ENCODE peak calls at places on chromosomes 12 and 14, in six cellular contexts. B is GM13977, T is endodermal cell, U is K562, X is nephron progenitor cell, Y is Panc1. K is an unnamed sample.

GRCh38 chr14:100056431-100056830 is 8.8 kb upstream of the EVL start:
- DNase-seq in Y (no peak), B (no peak), U (no peak), T (no peak), X (no peak), K (no peak)

GRCh38 chr12:112606611-112607366 is 184.8 kb upstream of the RPH3A start:
- DNase-seq in Y (no peak), T (peak), U (peak), X (no peak), B (no peak), K (no peak)

GRCh38 chr14:53963491-53964227 is 7.0 kb upstream of the BMP4 start:
- DNase-seq in U (no peak), Y (no peak), T (peak), B (no peak), X (peak), K (no peak)

GRCh38 chr12:53750812-53751335 is 905 bp downstream of the CISTR start:
- DNase-seq in B (peak), Y (no peak), T (peak), U (no peak), X (peak), K (peak)

GRCh38 chr14:24887623-24888304 is 162.2 kb downstream of the STXBP6 start:
- DNase-seq in U (no peak), Y (no peak), T (no peak), X (no peak), B (no peak), K (no peak)

GRCh38 chr14:104136472-104137296 is 1.7 kb upstream of the KIF26A start:
- DNase-seq in B (no peak), Y (no peak), U (no peak), X (peak), T (peak), K (no peak)

GRCh38 chr12:128382946-128383739 is 116.2 kb downstream of the TMEM132C start:
- DNase-seq in B (no peak), Y (no peak), X (no peak), T (peak), U (no peak), K (no peak)

GRCh38 chr12:49108958-49109404 is 1.7 kb downstream of the LMBR1L start:
- DNase-seq in U (peak), T (no peak), X (no peak), Y (no peak), B (no peak), K (no peak)

GRCh38 chr14:68779761-68780323 is 13.0 kb downstream of the ZFP36L1 start:
- DNase-seq in Y (no peak), T (peak), X (no peak), B (no peak), U (peak), K (no peak)

GRCh38 chr14:96417254-96417653 is 25.3 kb downstream of the AK7 start:
- DNase-seq in Y (no peak), X (no peak), T (no peak), U (no peak), B (no peak), K (no peak)

GRCh38 chr12:58925111-58925732 is 4.9 kb upstream of the LRIG3 start:
- DNase-seq in T (peak), U (no peak), Y (no peak), X (no peak), B (no peak), K (no peak)

GRCh38 chr14:96602186-96602585 is 100.0 kb downstream of the PAPOLA start:
- DNase-seq in Y (no peak), B (no peak), X (no peak), T (no peak), U (no peak), K (no peak)

GRCh38 chr14:96616168-96616681 is 114.0 kb downstream of the PAPOLA start:
- DNase-seq in Y (no peak), U (no peak), B (no peak), X (no peak), T (peak), K (no peak)

GRCh38 chr12:10068634-10069033 is 30.2 kb downstream of the CLEC1A start:
- DNase-seq in B (no peak), T (no peak), Y (no peak), U (no peak), X (no peak), K (no peak)

GRCh38 chr14:99093532-99094517 is 178.2 kb downstream of the BCL11B start:
- DNase-seq in T (no peak), U (no peak), B (no peak), Y (no peak), X (no peak), K (no peak)

GRCh38 chr12:76241371-76241770 is 106.8 kb downstream of the BBS10 start:
- DNase-seq in Y (no peak), U (no peak), X (no peak), T (no peak), B (no peak), K (no peak)

GRCh38 chr14:33363687-33364086 is 425.0 kb downstream of the NPAS3 start:
- DNase-seq in T (no peak), Y (no peak), B (no peak), X (no peak), U (no peak), K (no peak)

GRCh38 chr12:2261708-2262107 is 208.9 kb downstream of the CACNA1C start:
- DNase-seq in X (no peak), T (no peak), U (no peak), B (no peak), Y (no peak), K (no peak)

GRCh38 chr14:82447586-82447985 is 913.9 kb upstream of the SEL1L start:
- DNase-seq in U (no peak), T (no peak), X (peak), Y (no peak), B (no peak), K (no peak)

GRCh38 chr12:46517579-46517962 is 145.0 kb upstream of the SLC38A2 start:
- DNase-seq in Y (no peak), U (no peak), T (no peak), X (no peak), B (no peak), K (no peak)
- TF ChIP-seq CTCF in Y (peak), U (no peak), T (peak), X (no peak), B (peak), K (no peak)

GRCh38 chr12:124827588-124828184 is 36.0 kb downstream of the SCARB1 start:
- DNase-seq in B (peak), U (no peak), X (no peak), T (no peak), Y (no peak), K (peak)

GRCh38 chr12:124829708-124830304 is 33.9 kb downstream of the SCARB1 start:
- DNase-seq in U (peak), Y (no peak), X (no peak), T (no peak), B (no peak), K (no peak)

GRCh38 chr12:124828264-124829007 is 35.2 kb downstream of the SCARB1 start:
- DNase-seq in B (no peak), U (no peak), Y (no peak), T (peak), X (no peak), K (no peak)

GRCh38 chr12:124830306-124830705 is 33.4 kb downstream of the SCARB1 start:
- DNase-seq in B (no peak), Y (no peak), U (no peak), T (no peak), X (no peak), K (no peak)

GRCh38 chr12:124829008-124829707 is 34.5 kb downstream of the SCARB1 start:
- DNase-seq in U (peak), B (no peak), X (no peak), T (no peak), Y (peak), K (no peak)
- TF ChIP-seq CTCF in U (no peak), B (no peak), X (no peak), T (no peak), Y (no peak), K (no peak)

GRCh38 chr12:92987362-92987761 is 58.3 kb upstream of the EEA1 start:
- DNase-seq in B (no peak), T (no peak), Y (peak), U (peak), X (peak), K (no peak)
- TF ChIP-seq CTCF in B (peak), T (peak), Y (peak), U (peak), X (peak), K (peak)

DNA sequence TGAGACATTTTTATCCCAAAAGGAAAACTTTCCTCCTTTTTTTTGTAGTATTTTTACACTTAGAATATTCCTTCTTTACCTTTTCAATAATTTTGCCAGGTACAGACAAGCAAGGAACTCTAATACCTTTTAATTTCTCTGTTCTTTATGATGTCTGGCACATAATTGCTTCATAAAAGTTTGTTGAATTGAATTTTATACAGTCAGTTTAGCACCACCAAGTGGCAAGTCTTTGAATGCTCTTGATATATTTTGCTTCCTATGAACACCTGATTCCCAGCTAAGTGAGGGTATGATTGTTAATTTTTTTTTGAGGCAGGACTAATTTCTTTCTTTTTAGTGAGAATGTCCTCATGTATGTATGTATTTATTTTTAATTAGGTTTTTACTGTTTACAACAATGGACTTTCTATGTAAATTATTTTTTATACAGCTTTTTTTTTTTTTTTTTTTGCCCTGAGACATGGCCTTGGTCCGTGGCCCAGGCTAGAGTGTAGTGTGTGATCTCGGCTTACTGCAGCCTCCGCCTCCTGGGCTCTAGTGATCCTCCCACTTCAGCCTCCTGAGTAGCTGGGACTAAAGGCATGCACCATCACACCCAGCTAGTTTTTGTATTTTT is 6.9 kb downstream of the TBC1D15 start:
- DNase-seq in T (no peak), X (no peak), U (peak), B (no peak), Y (no peak), K (no peak)
- TF ChIP-seq CTCF in T (peak), X (peak), U (peak), B (peak), Y (peak), K (peak)

GRCh38 chr12:6950944-6951540 is at the start of gene PTPN6:
- DNase-seq in Y (no peak), X (no peak), B (no peak), T (no peak), U (no peak), K (peak)
- TF ChIP-seq CTCF in Y (no peak), X (no peak), B (no peak), T (no peak), U (no peak), K (no peak)

GRCh38 chr14:88128811-88129210 is 123.9 kb downstream of the GPR65 start:
- DNase-seq in T (no peak), U (no peak), X (no peak), Y (no peak), B (no peak), K (no peak)

GRCh38 chr14:88130057-88130432 is 125.1 kb downstream of the GPR65 start:
- DNase-seq in B (no peak), U (no peak), T (no peak), Y (no peak), X (no peak), K (no peak)

GRCh38 chr14:88129306-88130056 is 124.5 kb downstream of the GPR65 start:
- DNase-seq in U (no peak), X (no peak), T (no peak), B (no peak), Y (no peak), K (peak)
- TF ChIP-seq CTCF in U (no peak), X (no peak), T (peak), B (no peak), Y (no peak), K (no peak)

DNA sequence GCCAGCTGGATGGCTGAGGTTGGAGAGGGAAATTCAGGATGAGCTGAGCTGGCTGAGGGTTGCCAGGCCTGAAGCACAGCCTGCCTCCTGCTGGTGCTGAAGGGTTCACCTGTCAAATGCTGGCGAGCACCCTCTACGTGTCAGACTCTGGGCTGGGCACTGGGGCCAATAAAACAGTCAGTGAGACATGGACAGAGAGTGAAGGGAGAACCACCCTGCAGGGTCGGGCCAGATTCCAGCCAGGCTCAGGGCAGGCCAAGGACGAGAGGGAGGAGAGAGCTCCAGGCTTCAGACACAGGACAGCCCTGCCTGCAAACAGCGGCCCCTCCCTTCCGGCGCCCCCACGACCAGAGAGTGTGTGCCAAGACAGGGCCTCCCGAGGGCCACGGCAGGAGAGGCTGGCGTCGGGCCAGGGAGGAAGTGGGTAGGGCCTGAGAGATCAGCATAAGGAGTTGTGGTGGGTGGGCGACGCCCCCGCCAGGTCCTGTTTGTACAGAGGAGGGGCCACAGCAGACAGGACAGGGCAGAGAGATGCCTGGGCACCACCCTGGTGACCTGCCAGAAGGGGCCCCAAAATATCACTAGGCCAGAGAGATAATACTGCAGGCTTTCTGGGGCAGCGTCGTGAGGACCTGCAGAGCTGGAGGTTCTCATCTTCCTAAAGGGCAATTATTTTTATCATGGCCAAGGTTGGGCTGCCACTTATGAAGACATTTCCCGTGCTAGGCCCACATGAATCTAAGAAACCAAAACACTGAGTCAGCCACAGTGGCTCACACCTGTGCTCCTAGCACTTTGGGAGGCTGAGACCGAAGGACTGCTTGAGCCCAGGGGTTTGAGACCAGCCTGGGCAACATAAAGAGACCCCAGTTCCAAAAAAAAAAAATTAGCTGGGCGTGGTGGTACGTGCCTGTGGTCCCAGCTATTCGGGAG is 73.1 kb upstream of the GPR68 start:
- DNase-seq in X (no peak), B (no peak), U (no peak), T (no peak), Y (no peak), K (no peak)
- TF ChIP-seq CTCF in X (no peak), B (peak), U (no peak), T (no peak), Y (no peak), K (no peak)

GRCh38 chr12:121738340-121738858 is 25.8 kb downstream of the TMEM120B start:
- DNase-seq in U (peak), Y (no peak), T (no peak), X (no peak), B (no peak), K (no peak)

GRCh38 chr12:121737421-121737820 is 24.9 kb downstream of the TMEM120B start:
- DNase-seq in Y (no peak), U (no peak), X (no peak), T (no peak), B (no peak), K (no peak)

GRCh38 chr12:121740847-121741246 is 28.3 kb downstream of the TMEM120B start:
- DNase-seq in Y (no peak), X (no peak), U (no peak), B (no peak), T (no peak), K (no peak)

DNA sequence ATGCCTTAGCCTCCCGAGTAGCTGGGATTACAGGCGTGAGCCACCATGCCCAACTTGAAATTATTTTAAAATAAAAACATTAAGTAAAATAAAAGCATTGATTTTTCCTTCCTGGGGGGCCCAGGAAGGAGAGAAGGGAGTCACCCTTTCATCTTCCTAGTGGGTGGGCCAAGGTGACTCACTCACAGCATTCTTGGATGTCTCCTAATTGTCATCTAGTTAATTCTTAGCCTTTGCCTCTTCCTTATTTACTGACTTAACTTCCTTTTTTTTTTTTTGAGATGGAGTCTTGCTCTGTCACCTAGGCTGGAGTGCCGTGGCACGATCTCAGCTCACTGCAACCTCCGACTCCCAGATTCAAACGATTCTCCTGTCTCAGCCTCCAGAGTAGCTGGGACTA is 29.2 kb downstream of the TMEM120B start:
- DNase-seq in B (no peak), Y (no peak), T (no peak), X (no peak), U (no peak), K (no peak)
- TF ChIP-seq CTCF in B (no peak), Y (no peak), T (no peak), X (no peak), U (no peak), K (no peak)

DNA sequence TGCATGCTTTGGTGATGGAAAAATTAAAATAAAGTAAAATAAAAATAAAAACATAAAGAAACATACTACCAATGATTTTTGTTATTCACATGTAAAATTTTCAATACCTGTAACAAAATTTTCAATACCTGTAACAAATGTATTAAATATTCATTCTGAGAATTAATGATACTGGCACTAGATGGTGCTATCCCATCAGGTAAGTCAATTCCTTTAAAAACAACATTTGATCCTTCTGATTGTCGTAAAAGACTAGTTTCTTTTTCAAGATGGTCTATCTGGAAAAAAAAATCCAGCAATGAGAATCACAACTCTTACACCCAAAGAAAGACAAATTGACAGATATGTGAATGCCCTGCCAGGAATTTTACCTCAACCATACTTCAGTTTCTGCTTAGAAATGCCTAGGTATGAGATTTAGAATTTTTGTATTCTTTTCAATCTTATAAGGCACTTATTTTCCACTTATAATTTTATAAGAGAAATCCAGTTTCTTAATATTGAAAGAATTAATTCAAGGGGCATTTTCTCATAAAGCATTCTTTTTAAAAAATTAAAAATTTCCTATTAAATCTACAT is 30.7 kb downstream of the CEP290 start:
- DNase-seq in T (no peak), X (no peak), Y (peak), U (peak), B (peak), K (peak)
- TF ChIP-seq CTCF in T (peak), X (peak), Y (peak), U (no peak), B (peak), K (no peak)

GRCh38 chr12:4899361-4899760 is 10.3 kb upstream of the KCNA1 start:
- DNase-seq in T (peak), Y (no peak), X (no peak), U (no peak), B (peak), K (peak)
- TF ChIP-seq CTCF in T (peak), Y (peak), X (no peak), U (no peak), B (peak), K (peak)

K was measured in GM20000.